ENCODE peak calls at places on chromosomes 6 and 20, in seven cellular contexts. T is CD4-positive, alpha-beta T cell; D is T-helper 1 cell; X is cardiac fibroblast; R is lower leg skin; W is thoracic aorta; J is ELF-1. L is an unnamed sample.

GRCh38 chr20:51460163-51460562 is 82.4 kb downstream of the NFATC2 start:
- DNase-seq in X (no peak), T (no peak), W (no peak), D (no peak), J (no peak), R (no peak), L (no peak)

GRCh38 chr6:7496266-7496875 is 45.1 kb upstream of the DSP start:
- DNase-seq in X (peak; percentile 12), J (no peak), W (no peak), T (no peak), R (no peak), D (no peak), L (no peak)

GRCh38 chr6:42790549-42791181 is 8.8 kb downstream of the BICRAL start:
- DNase-seq in W (no peak), X (no peak), T (no peak), R (no peak), J (peak; percentile 83), D (no peak), L (no peak)

GRCh38 chr20:4091332-4092135 is 76.2 kb upstream of the RNF24 start:
- DNase-seq in D (no peak), W (no peak), T (peak; percentile 38), X (peak; percentile 72), R (peak; percentile 90), J (peak; percentile 90), L (peak; percentile 78)

GRCh38 chr6:54784021-54784420 is 62.5 kb upstream of the FAM83B start:
- DNase-seq in R (no peak), J (peak; percentile 18), D (no peak), W (no peak), X (no peak), T (no peak), L (no peak)

GRCh38 chr6:46719099-46719498 is 16.1 kb downstream of the PLA2G7 start:
- DNase-seq in D (no peak), W (no peak), J (no peak), T (no peak), R (no peak), X (peak; percentile 41), L (no peak)

GRCh38 chr6:37473364-37474095 is 26.2 kb downstream of the CCDC167 start:
- DNase-seq in D (no peak), R (peak; percentile 91), X (no peak), W (no peak), T (no peak), J (no peak), L (no peak)

GRCh38 chr6:156840606-156841005 is 63.4 kb downstream of the ARID1B start:
- DNase-seq in T (no peak), X (peak; percentile 47), W (no peak), J (no peak), R (no peak), D (no peak), L (no peak)

GRCh38 chr6:137415127-137415833 is 78.9 kb downstream of the OLIG3 start:
- DNase-seq in T (peak; percentile 56), J (peak; percentile 92), X (peak; percentile 76), W (no peak), D (no peak), R (peak; percentile 88), L (peak; percentile 60)

GRCh38 chr6:170439366-170440351 is 113.4 kb downstream of the PSMB1 start:
- DNase-seq in J (no peak), D (no peak), X (peak; percentile 29), T (no peak), W (no peak), R (peak; percentile 83), L (no peak)